ENCODE peak calls at places on chromosome 1, in seven cellular contexts. E is head of caudate nucleus; Y is activated naive CD4-positive, alpha-beta T cell; R is AG08396; V is HS-5; Z is Right ventricle myocardium superior; X is KBM-7. G is an unnamed sample.

GRCh38 chr1:204670152-204670927 is 15.2 kb downstream of the LRRN2 start:
- DNase-seq in E (peak), Y (no peak), R (peak), V (peak), Z (no peak), X (no peak), G (no peak)

GRCh38 chr1:233518344-233518743 is 95.6 kb upstream of the KCNK1 start:
- DNase-seq in E (peak), Y (no peak), R (no peak), V (no peak), Z (no peak), X (peak), G (peak)

GRCh38 chr1:18139198-18139981 is 31.8 kb downstream of the IGSF21 start:
- DNase-seq in E (no peak), Y (no peak), R (no peak), V (no peak), Z (no peak), X (no peak), G (no peak)

GRCh38 chr1:145963218-145964019 is 956 bp downstream of the ANKRD34A start:
- DNase-seq in E (no peak), Y (no peak), R (peak), V (peak), Z (no peak), X (no peak), G (peak)

GRCh38 chr1:196209265-196209664 is 399.0 kb downstream of the KCNT2 start:
- DNase-seq in E (no peak), Y (no peak), R (no peak), V (no peak), Z (no peak), X (no peak), G (no peak)

GRCh38 chr1:19010503-19010902 is 54.0 kb upstream of the IFFO2 start:
- DNase-seq in E (no peak), Y (no peak), R (no peak), V (no peak), Z (no peak), X (no peak), G (no peak)

GRCh38 chr1:41446851-41447610 is 37.5 kb downstream of the EDN2 start:
- DNase-seq in E (no peak), Y (no peak), R (no peak), V (no peak), Z (no peak), X (no peak), G (no peak)

GRCh38 chr1:172352435-172352834 is 68.0 kb upstream of the C1orf105 start:
- DNase-seq in E (no peak), Y (no peak), R (no peak), V (no peak), Z (no peak), X (no peak), G (no peak)

GRCh38 chr1:96723372-96723771 is 1.8 kb downstream of the PTBP2 start:
- DNase-seq in E (no peak), Y (no peak), R (no peak), V (no peak), Z (no peak), X (no peak), G (peak)

GRCh38 chr1:27545876-27546275 is 55.9 kb upstream of the WASF2 start:
- DNase-seq in E (no peak), Y (no peak), R (no peak), V (no peak), Z (no peak), X (no peak), G (no peak)

GRCh38 chr1:60828944-60829343 is 253.4 kb upstream of the NFIA start:
- DNase-seq in E (no peak), Y (no peak), R (no peak), V (no peak), Z (no peak), X (no peak), G (no peak)

GRCh38 chr1:12272770-12273169 is 42.9 kb downstream of the VPS13D start:
- DNase-seq in E (no peak), Y (no peak), R (no peak), V (no peak), Z (no peak), X (no peak), G (no peak)

GRCh38 chr1:37945743-37946702 is 830 bp downstream of the INPP5B start:
- DNase-seq in E (no peak), Y (no peak), R (peak), V (no peak), Z (peak), X (peak), G (no peak)

GRCh38 chr1:41381691-41382530 is 20.7 kb downstream of the FOXO6 start:
- DNase-seq in E (no peak), Y (peak), R (peak), V (peak), Z (peak), X (no peak), G (no peak)

GRCh38 chr1:102628008-102628736 is 480.1 kb downstream of the COL11A1 start:
- DNase-seq in E (no peak), Y (no peak), R (no peak), V (no peak), Z (no peak), X (no peak), G (no peak)